ENCODE peak calls at places on chromosomes 12 and 14, in seven cellular contexts. R is cardiac fibroblast, T is GM12865, I is AG20443, C is NCI-H2081, Y is brain pericyte, A is heart right ventricle. O is an unnamed sample.
A peak's percentile ranks its signal among the peaks of the same experiment; 100 is the strongest.

GRCh38 chr12:50083301-50083700 is 1.8 kb upstream of the SMARCD1 start:
- DNase-seq in R (no peak), T (no peak), I (no peak), C (no peak), Y (no peak), A (no peak), O (no peak)

GRCh38 chr12:106774808-106775524 is 484 bp downstream of the RIC8B start:
- DNase-seq in R (no peak), T (peak; percentile 27), I (no peak), C (no peak), Y (no peak), A (no peak), O (peak; percentile 64)

GRCh38 chr14:95063391-95063790 is 93.9 kb downstream of the DICER1 start:
- DNase-seq in R (no peak), T (no peak), I (no peak), C (no peak), Y (no peak), A (no peak), O (no peak)

GRCh38 chr12:19757317-19757877 is 318.1 kb downstream of the AEBP2 start:
- DNase-seq in R (peak; percentile 78), T (peak; percentile 44), I (peak; percentile 20), C (no peak), Y (no peak), A (no peak), O (peak; percentile 31)

GRCh38 chr12:85575115-85576096 is 260.8 kb downstream of the RASSF9 start:
- DNase-seq in R (peak; percentile 80), T (peak; percentile 68), I (peak; percentile 68), C (peak; percentile 72), Y (peak; percentile 10), A (no peak), O (peak; percentile 70)

GRCh38 chr14:49405291-49405690 is 180.9 kb downstream of the RPS29 start:
- DNase-seq in R (peak; percentile 69), T (no peak), I (peak; percentile 9), C (no peak), Y (peak; percentile 93), A (no peak), O (no peak)

GRCh38 chr12:3131129-3131528 is 54.0 kb downstream of the TSPAN9 start:
- DNase-seq in R (no peak), T (no peak), I (no peak), C (no peak), Y (no peak), A (no peak), O (no peak)

GRCh38 chr14:95428557-95428956 is 87.9 kb downstream of the SYNE3 start:
- DNase-seq in R (no peak), T (no peak), I (no peak), C (no peak), Y (no peak), A (no peak), O (no peak)

GRCh38 chr14:32513571-32514009 is 184.5 kb downstream of the AKAP6 start:
- DNase-seq in R (peak; percentile 44), T (no peak), I (no peak), C (no peak), Y (no peak), A (no peak), O (no peak)

GRCh38 chr12:111685322-111685810 is 390 bp downstream of the BRAP start:
- DNase-seq in R (no peak), T (peak; percentile 5), I (no peak), C (no peak), Y (no peak), A (no peak), O (no peak)

GRCh38 chr14:93044601-93045000 is 71.1 kb downstream of the ITPK1 start:
- DNase-seq in R (no peak), T (peak; percentile 28), I (no peak), C (no peak), Y (no peak), A (no peak), O (no peak)

GRCh38 chr12:71731439-71732356 is 23.0 kb upstream of the RAB21 start:
- DNase-seq in R (peak; percentile 71), T (peak; percentile 22), I (no peak), C (no peak), Y (no peak), A (no peak), O (no peak)

GRCh38 chr12:16112626-16113560 is 164.6 kb downstream of the SLC15A5 start:
- DNase-seq in R (peak; percentile 13), T (no peak), I (no peak), C (peak; percentile 38), Y (no peak), A (no peak), O (peak; percentile 11)

GRCh38 chr12:91074068-91074819 is 16.4 kb upstream of the KERA start:
- DNase-seq in R (peak; percentile 8), T (no peak), I (peak; percentile 32), C (no peak), Y (no peak), A (no peak), O (peak; percentile 4)

GRCh38 chr14:61468063-61468825 is 146.9 kb downstream of the PRKCH start:
- DNase-seq in R (no peak), T (no peak), I (no peak), C (no peak), Y (no peak), A (no peak), O (no peak)

GRCh38 chr12:110688446-110689001 is 391 bp downstream of the HVCN1 start:
- DNase-seq in R (no peak), T (no peak), I (peak; percentile 25), C (no peak), Y (no peak), A (no peak), O (peak; percentile 28)

GRCh38 chr12:88575361-88575959 is 4.8 kb downstream of the KITLG start:
- DNase-seq in R (no peak), T (no peak), I (no peak), C (peak; percentile 31), Y (no peak), A (no peak), O (no peak)

GRCh38 chr14:51544901-51545300 is 106.8 kb upstream of the FRMD6 start:
- DNase-seq in R (no peak), T (no peak), I (no peak), C (no peak), Y (no peak), A (no peak), O (no peak)

GRCh38 chr12:18084080-18084479 is 5.9 kb downstream of the RERGL start:
- DNase-seq in R (no peak), T (no peak), I (no peak), C (no peak), Y (no peak), A (no peak), O (no peak)

O was measured in GM03348.